ENCODE peak calls at places on chromosomes 5 and 9, in ten cellular contexts. N, U, J, V, H, D, K, X, L and B are unnamed samples.

GRCh38 chr9:86687788-86688187 is 259.5 kb downstream of the GAS1 start:
- DNase-seq in J (no peak), U (no peak), N (no peak), D (no peak), X (no peak), K (no peak), V (no peak), L (no peak), H (no peak), B (no peak)

GRCh38 chr5:112492291-112492690 is 73.2 kb upstream of the EPB41L4A start:
- DNase-seq in V (peak), D (peak), N (peak), J (peak), H (peak), L (peak), K (peak), U (no peak), X (no peak), B (no peak)

GRCh38 chr9:124632077-124632621 is 125.0 kb upstream of the NR5A1 start:
- DNase-seq in K (no peak), N (no peak), V (no peak), D (peak), L (no peak), U (no peak), H (no peak), X (no peak), J (no peak), B (no peak)

GRCh38 chr5:1432296-1432695 is 12.9 kb downstream of the SLC6A3 start:
- DNase-seq in L (no peak), N (no peak), X (no peak), J (no peak), U (no peak), V (no peak), K (no peak), D (no peak), H (no peak), B (no peak)

GRCh38 chr9:3367185-3367584 is 158.6 kb downstream of the RFX3 start:
- DNase-seq in D (no peak), V (no peak), U (no peak), H (no peak), J (no peak), K (no peak), L (no peak), X (no peak), N (no peak), B (no peak)

GRCh38 chr9:73689091-73689870 is 537.6 kb downstream of the ANXA1 start:
- DNase-seq in L (no peak), K (no peak), V (no peak), D (no peak), U (no peak), J (no peak), X (no peak), N (no peak), H (no peak), B (no peak)

GRCh38 chr5:159814810-159815585 is 101.3 kb upstream of the ADRA1B start:
- DNase-seq in D (no peak), J (no peak), K (no peak), V (no peak), U (no peak), H (no peak), L (no peak), N (no peak), X (no peak), B (no peak)

GRCh38 chr9:127185931-127186781 is 63.7 kb upstream of the ANGPTL2 start:
- DNase-seq in K (no peak), X (peak), N (peak), H (no peak), U (no peak), V (no peak), L (no peak), D (peak), J (peak), B (no peak)

GRCh38 chr9:130729145-130729544 is 35.6 kb downstream of the EXOSC2 start:
- DNase-seq in U (no peak), X (no peak), H (no peak), J (no peak), N (no peak), V (no peak), D (no peak), K (no peak), L (no peak), B (no peak)

GRCh38 chr5:68405784-68406183 is 190.2 kb downstream of the PIK3R1 start:
- DNase-seq in U (no peak), L (no peak), V (no peak), J (no peak), N (no peak), D (no peak), H (no peak), K (no peak), X (no peak), B (no peak)

GRCh38 chr9:94944623-94945022 is 218.1 kb downstream of the AOPEP start:
- DNase-seq in U (no peak), V (no peak), H (no peak), L (no peak), X (no peak), K (no peak), N (no peak), D (no peak), J (no peak), B (no peak)

GRCh38 chr5:147939431-147940114 is 33.2 kb upstream of the C5orf46 start:
- DNase-seq in U (no peak), L (no peak), V (no peak), X (no peak), D (no peak), H (no peak), K (no peak), N (no peak), J (no peak), B (no peak)

GRCh38 chr5:132110195-132110594 is 36.6 kb downstream of the CSF2 start:
- DNase-seq in H (no peak), X (no peak), D (no peak), J (no peak), V (no peak), N (no peak), L (no peak), U (no peak), K (no peak), B (no peak)

GRCh38 chr5:150352531-150353394 is 4.7 kb upstream of the TCOF1 start:
- DNase-seq in V (no peak), J (no peak), U (no peak), K (no peak), H (no peak), X (no peak), L (no peak), N (no peak), D (no peak), B (no peak)

GRCh38 chr5:1172670-1173404 is 28.6 kb upstream of the SLC6A19 start:
- DNase-seq in X (no peak), V (no peak), D (no peak), L (no peak), H (peak), K (no peak), J (no peak), U (no peak), N (no peak), B (no peak)

GRCh38 chr9:31393240-31393639 is 991.2 kb upstream of the ACO1 start:
- DNase-seq in L (no peak), H (no peak), N (no peak), D (peak), K (no peak), U (no peak), J (no peak), X (no peak), V (no peak), B (no peak)

GRCh38 chr5:181170996-181171395 is 23.6 kb downstream of the OR2V2 start:
- DNase-seq in V (no peak), K (no peak), N (no peak), X (no peak), H (no peak), J (no peak), U (no peak), D (no peak), L (no peak), B (no peak)

GRCh38 chr9:126973651-126974529 is 59.3 kb downstream of the RALGPS1 start:
- DNase-seq in H (no peak), U (no peak), J (no peak), X (no peak), L (no peak), D (no peak), V (no peak), N (no peak), K (peak), B (no peak)

GRCh38 chr9:318646-319045 is 104.0 kb downstream of the DOCK8 start:
- DNase-seq in U (no peak), X (no peak), K (no peak), V (no peak), N (no peak), J (no peak), D (no peak), H (no peak), L (no peak), B (no peak)

DNA sequence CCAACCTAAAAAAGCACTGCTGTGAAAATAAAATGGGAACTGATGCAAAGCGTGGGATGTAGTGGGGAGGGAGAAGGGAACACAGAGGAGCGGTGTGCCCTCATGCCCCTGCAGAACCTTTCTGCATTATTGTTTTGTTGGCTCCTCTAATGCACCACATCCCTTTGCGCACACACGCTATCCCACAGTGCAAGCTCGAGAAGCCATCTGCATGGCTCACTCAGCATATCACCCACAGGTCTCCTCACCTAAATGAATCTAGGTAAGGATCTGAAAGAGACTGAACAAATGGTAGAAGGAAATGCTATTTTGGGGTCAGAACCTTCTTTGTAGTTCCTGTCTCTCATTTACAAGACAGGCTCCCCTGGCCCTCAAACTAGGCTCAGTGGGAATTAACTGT is 169.5 kb downstream of the SPOCK1 start:
- DNase-seq in V (no peak), X (no peak), H (no peak), K (no peak), J (no peak), D (no peak), N (no peak), U (no peak), L (no peak), B (no peak)
- TF ChIP-seq CTCF in V (no peak), X (no peak), H (no peak), K (no peak), J (no peak), D (no peak), N (no peak), U (no peak), L (no peak), B (no peak)

GRCh38 chr5:172362755-172363154 is 79.2 kb upstream of the UBTD2 start:
- DNase-seq in L (no peak), V (no peak), N (no peak), X (no peak), K (peak), D (peak), H (no peak), J (no peak), U (no peak), B (no peak)
- TF ChIP-seq CTCF in L (no peak), V (no peak), N (no peak), X (no peak), K (peak), D (no peak), H (no peak), J (no peak), U (no peak), B (no peak)

DNA sequence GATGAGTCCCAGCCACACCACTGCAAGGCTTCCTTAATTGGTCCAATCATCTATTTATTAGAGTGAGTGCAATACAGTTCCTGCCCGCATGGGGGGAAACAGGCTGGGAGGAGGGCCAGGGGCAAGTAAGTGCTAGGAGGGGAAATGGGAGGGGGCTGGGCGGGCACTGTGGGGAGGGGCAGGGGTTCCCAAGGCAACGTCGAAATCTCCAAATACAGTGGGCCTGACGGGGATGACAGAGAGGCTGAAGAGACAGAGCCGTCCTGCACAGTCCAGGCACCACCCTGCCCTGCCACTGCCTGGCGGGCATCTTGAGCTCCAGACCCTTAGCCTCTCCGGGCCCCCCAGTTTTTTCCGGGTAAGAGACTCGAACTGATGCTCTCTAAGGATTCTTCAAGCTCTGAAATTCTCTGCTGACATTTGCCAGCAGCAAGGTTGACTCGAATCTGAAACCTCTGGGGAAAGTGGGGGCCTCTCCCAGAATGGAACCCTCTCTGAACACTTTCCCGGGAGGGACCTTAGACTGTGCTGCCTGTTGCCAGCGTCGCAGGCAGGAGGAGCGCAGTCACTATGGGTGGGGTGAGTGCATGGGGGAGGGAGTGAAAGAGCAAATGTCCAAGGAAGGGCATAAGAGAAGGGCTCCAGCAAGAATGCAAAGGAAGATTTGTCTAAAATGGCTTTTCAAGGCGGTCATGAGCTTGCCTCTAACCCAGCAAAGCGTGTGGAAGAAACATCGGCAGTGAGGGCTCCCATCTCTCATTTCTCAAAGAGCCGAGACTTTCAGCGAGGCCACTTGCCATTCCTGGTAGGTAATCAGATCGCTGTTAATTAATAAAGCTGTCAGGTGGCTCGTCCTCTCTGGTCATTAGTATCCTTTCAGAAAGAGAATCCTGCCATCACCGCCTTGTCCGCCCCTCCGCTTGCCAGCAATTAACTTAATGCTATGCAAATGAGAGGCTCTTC is 98.9 kb downstream of the GTF3C4 start:
- DNase-seq in X (peak), U (peak), J (no peak), H (peak), N (peak), L (peak), K (peak), D (peak), V (peak), B (no peak)
- TF ChIP-seq CTCF in X (no peak), U (peak), J (peak), H (peak), N (peak), L (peak), K (peak), D (peak), V (no peak), B (peak)

GRCh38 chr5:93899026-93899600 is 157.7 kb upstream of the POU5F2 start:
- DNase-seq in N (no peak), H (peak), U (no peak), J (no peak), D (peak), V (peak), K (peak), X (no peak), L (no peak), B (no peak)
- TF ChIP-seq CTCF in N (peak), H (peak), U (peak), J (peak), D (peak), V (peak), K (peak), X (no peak), L (peak), B (peak)

DNA sequence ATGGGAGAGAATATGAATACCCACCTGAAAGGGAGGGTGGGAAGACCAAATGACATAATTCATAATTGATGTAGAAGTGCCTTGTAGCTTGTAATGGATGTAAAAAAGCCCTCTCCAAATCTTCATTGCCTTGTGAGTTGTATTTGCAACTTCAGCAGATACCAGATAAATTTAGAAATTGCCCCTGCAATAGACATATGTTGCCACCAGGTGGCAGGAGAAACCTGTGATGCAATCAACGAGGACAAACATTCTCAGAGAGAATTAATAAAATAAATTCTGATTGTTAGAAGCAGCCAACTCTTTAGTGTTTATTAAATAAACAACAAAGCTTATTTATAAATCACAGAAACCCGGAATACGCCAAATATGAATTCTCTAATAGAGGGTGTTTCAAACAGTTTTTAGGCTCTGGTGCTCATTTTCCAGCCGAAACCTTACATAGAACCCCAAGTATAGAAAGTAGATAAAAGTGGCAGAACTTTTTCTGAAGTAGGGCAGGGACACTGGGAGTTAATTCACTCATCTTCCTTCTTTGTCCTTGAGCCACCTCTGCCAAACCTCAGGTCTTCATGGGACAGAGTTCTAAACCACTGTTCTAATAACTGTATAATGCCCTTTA is 147.8 kb downstream of the TMEM38B start:
- DNase-seq in L (no peak), U (no peak), J (peak), D (peak), X (no peak), H (peak), K (peak), V (peak), N (no peak), B (no peak)
- TF ChIP-seq CTCF in L (peak), U (peak), J (peak), D (peak), X (peak), H (peak), K (peak), V (peak), N (peak), B (peak)

GRCh38 chr9:89923961-89924504 is 319.2 kb downstream of the GADD45G start:
- DNase-seq in L (peak), K (no peak), N (no peak), V (no peak), H (peak), U (no peak), X (no peak), D (no peak), J (no peak), B (no peak)
- TF ChIP-seq CTCF in L (peak), K (no peak), N (no peak), V (no peak), H (peak), U (peak), X (peak), D (no peak), J (no peak), B (peak)

DNA sequence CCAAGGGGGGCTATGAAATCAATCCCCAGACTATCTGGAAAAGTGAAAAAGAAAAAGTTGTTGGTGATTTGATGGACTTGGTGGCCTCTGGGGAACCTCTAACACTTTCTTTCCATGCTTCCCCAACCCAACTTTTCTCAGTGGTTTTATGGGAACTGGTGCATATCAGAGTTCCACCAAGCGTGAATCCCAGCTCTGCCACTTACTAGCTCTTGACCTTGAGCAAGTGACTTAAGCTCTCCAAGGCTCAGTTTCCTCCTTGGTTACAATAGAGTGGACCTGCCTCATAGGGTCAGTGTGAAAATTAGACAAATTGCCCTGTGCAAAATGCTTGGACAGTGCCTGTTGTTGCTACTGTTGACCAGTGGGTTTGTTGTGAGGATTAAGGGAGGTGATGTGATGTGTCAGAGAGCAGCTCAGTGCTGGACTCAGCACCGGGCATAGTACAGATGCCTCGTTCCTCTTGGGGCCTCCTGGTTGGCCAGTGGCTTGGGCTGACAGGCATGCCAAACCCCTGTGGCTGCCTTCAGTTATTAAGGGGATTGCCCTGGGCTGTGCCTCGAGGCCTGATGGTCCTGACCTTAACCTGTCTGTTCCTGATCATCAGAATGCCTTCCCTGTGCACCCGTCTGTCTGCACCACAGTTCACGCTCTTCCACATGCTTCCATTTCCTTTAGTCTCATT is 49.3 kb downstream of the COL15A1 start:
- DNase-seq in K (peak), H (no peak), V (no peak), J (no peak), N (peak), U (no peak), D (no peak), L (no peak), X (no peak), B (no peak)
- TF ChIP-seq CTCF in K (no peak), H (no peak), V (no peak), J (no peak), N (no peak), U (no peak), D (no peak), L (no peak), X (no peak), B (no peak)

GRCh38 chr5:57085306-57086081 is 88.4 kb upstream of the GPBP1 start:
- DNase-seq in D (no peak), U (no peak), N (no peak), K (no peak), J (no peak), X (no peak), L (no peak), H (no peak), V (no peak), B (no peak)

DNA sequence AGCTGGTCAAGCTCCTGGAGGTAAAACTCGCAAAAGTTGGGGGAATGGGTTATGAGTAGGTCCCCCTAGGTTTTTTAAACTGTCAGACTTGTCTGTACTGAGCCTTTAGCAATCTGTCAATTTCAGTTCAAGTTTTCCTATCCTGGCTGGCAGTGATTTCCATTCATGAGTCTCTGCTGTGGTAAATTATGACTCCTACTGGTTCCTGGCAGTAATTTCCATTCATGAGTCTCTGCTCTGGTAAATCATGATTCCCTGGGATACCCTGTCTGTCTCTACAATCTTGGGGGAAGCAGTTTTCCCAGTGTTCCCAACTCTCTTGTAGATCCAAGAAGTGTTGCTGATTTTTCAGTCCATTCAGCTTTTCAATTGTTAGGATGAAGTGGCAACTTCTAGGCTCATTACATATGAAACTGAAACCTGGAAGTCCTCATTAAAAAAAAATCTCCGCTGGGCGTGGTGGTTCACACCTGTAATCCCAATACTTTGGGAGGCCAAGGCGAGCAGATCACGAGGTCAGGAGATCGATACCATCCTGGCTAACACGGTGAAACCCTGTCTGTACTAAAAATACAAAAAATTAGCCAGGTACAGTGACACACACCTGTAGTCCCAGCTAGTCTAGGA is 91.3 kb upstream of the GPBP1 start:
- DNase-seq in K (no peak), L (no peak), J (no peak), U (no peak), N (no peak), X (no peak), D (peak), V (no peak), H (peak), B (no peak)
- TF ChIP-seq CTCF in K (no peak), L (peak), J (no peak), U (no peak), N (no peak), X (no peak), D (peak), V (no peak), H (peak), B (no peak)